ENCODE peak calls at places on chromosomes 3 and 15, in four cellular contexts. J is HCT116, A is K562, S is HepG2. X is an unnamed sample.

GRCh38 chr3:143249014-143249413 is 129.4 kb downstream of the CHST2 start:
- DNase-seq in S (no peak), J (no peak), A (no peak), X (no peak)

GRCh38 chr3:137071104-137071503 is 113.3 kb downstream of the IL20RB start:
- DNase-seq in J (no peak), A (no peak), S (no peak), X (peak)

GRCh38 chr3:155651489-155652223 is 93.2 kb downstream of the PLCH1 start:
- DNase-seq in S (no peak), A (no peak), J (no peak), X (no peak)

GRCh38 chr3:126556637-126557414 is 1.9 kb downstream of the C3orf22 start:
- DNase-seq in J (no peak), A (no peak), S (no peak), X (no peak)

GRCh38 chr3:159169828-159170227 is 368.0 kb downstream of the MFSD1 start:
- DNase-seq in A (no peak), S (peak), J (no peak), X (peak)

GRCh38 chr3:12175844-12176453 is 17.2 kb upstream of the TIMP4 start:
- DNase-seq in A (peak), J (peak), S (peak), X (peak)

GRCh38 chr3:129985113-129985512 is 10.6 kb downstream of the TRH start:
- DNase-seq in J (no peak), A (no peak), S (no peak), X (no peak)

GRCh38 chr15:91706366-91707032 is 147.0 kb upstream of the SLCO3A1 start:
- DNase-seq in J (peak), S (peak), A (peak), X (peak)

GRCh38 chr3:169545606-169546005 is 117.9 kb downstream of the MECOM start:
- DNase-seq in S (no peak), J (no peak), A (no peak), X (no peak)

GRCh38 chr15:85690546-85691226 is 104.0 kb downstream of the KLHL25 start:
- DNase-seq in J (no peak), A (no peak), S (no peak), X (no peak)

GRCh38 chr15:85688703-85689102 is 106.0 kb downstream of the KLHL25 start:
- DNase-seq in S (no peak), J (no peak), A (no peak), X (no peak)

GRCh38 chr15:85691350-85692240 is 103.1 kb downstream of the KLHL25 start:
- DNase-seq in S (no peak), J (no peak), A (no peak), X (no peak)

GRCh38 chr15:85687329-85687728 is 107.4 kb downstream of the KLHL25 start:
- DNase-seq in A (no peak), S (no peak), J (no peak), X (no peak)

GRCh38 chr15:85689729-85690128 is 105.0 kb downstream of the KLHL25 start:
- DNase-seq in S (no peak), A (no peak), J (no peak), X (no peak)
- TF ChIP-seq JUND in S (no peak), A (no peak), J (no peak), X (no peak)

GRCh38 chr3:70476174-70476573 is 163.7 kb upstream of the MDFIC2 start:
- DNase-seq in S (no peak), J (no peak), A (no peak), X (no peak)

GRCh38 chr3:70466096-70466495 is 153.7 kb upstream of the MDFIC2 start:
- DNase-seq in A (no peak), S (no peak), J (no peak), X (no peak)

GRCh38 chr3:70471464-70472342 is 159.3 kb upstream of the MDFIC2 start:
- DNase-seq in A (no peak), J (no peak), S (no peak), X (no peak)
- TF ChIP-seq JUND in A (no peak), J (no peak), S (no peak), X (no peak)

GRCh38 chr15:79943820-79944219 is 27.2 kb downstream of the BCL2A1 start:
- DNase-seq in S (no peak), J (no peak), A (no peak), X (no peak)

GRCh38 chr15:79939399-79939798 is 31.6 kb downstream of the BCL2A1 start:
- DNase-seq in S (no peak), A (no peak), J (no peak), X (no peak)

GRCh38 chr15:79938143-79938542 is 32.9 kb downstream of the BCL2A1 start:
- DNase-seq in S (no peak), A (no peak), J (no peak), X (no peak)

GRCh38 chr15:79944625-79945024 is 26.4 kb downstream of the BCL2A1 start:
- DNase-seq in S (no peak), A (no peak), J (no peak), X (no peak)

GRCh38 chr15:79942656-79943481 is 28.1 kb downstream of the BCL2A1 start:
- DNase-seq in A (no peak), S (no peak), J (no peak), X (no peak)
- TF ChIP-seq JUND in A (no peak), S (no peak), J (no peak), X (no peak)

DNA sequence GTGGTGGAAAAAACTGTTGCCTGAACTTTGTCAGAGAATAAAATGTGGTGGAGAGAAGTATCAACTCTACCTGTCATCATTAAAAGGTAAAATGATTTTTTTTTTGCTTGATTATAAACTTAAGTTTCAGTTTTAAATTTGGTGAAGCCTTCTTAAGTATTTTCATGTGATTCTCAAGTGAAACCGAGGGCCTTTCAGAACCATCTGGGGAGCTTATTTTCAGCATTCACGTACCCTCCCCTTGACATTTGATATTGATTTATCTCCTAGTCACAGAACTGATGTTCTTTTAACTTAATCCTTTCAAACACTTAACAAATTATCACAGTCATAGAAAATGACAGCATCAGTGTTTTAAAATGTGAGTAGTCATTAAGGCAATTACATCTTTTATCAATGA is 38.5 kb downstream of the HPS3 start:
- DNase-seq in J (no peak), S (no peak), A (no peak), X (no peak)
- TF ChIP-seq JUND in J (no peak), S (no peak), A (no peak), X (no peak)

GRCh38 chr3:60810876-60811275 is 440.4 kb downstream of the FHIT start:
- DNase-seq in S (no peak), J (no peak), A (no peak), X (no peak)
- TF ChIP-seq JUND in S (no peak), J (no peak), A (no peak), X (no peak)

GRCh38 chr3:64104691-64105101 is 81.4 kb upstream of the PSMD6 start:
- DNase-seq in S (no peak), J (no peak), A (no peak), X (no peak)
- TF ChIP-seq JUND in S (no peak), J (no peak), A (no peak), X (no peak)

GRCh38 chr15:74954515-74954914 is 2.1 kb downstream of the RPP25 start:
- DNase-seq in S (no peak), J (no peak), A (peak), X (no peak)
- TF ChIP-seq JUND in S (no peak), J (no peak), A (peak), X (no peak)